ENCODE peak calls at places on chromosomes 2 and 18, in four cellular contexts. H is H1, N is GM12878, E is K562. T is an unnamed sample. For H3K4me1, the result is how much of the 10 kb centered on the place peaks cover.

GRCh38 chr2:20989404-20989803 is 54.5 kb downstream of the APOB start:
- DNase-seq in N (no peak), E (no peak), H (no peak), T (no peak)

GRCh38 chr18:37170984-37171383 is 342.1 kb downstream of the KIAA1328 start:
- DNase-seq in E (no peak), H (no peak), N (no peak), T (no peak)

GRCh38 chr2:221807706-221808105 is 235.6 kb upstream of the EPHA4 start:
- DNase-seq in H (no peak), N (no peak), E (no peak), T (no peak)

GRCh38 chr2:37232131-37232933 is 874 bp downstream of the NDUFAF7 start:
- DNase-seq in H (no peak), E (peak), N (no peak), T (no peak)

GRCh38 chr2:221407765-221408164 is 164.3 kb downstream of the EPHA4 start:
- DNase-seq in E (no peak), H (no peak), N (no peak), T (no peak)

GRCh38 chr2:142531375-142531774 is 346.1 kb upstream of the KYNU start:
- DNase-seq in N (no peak), H (no peak), E (peak), T (peak)

GRCh38 chr18:10557085-10557677 is 31.4 kb downstream of the NAPG start:
- DNase-seq in E (no peak), H (no peak), N (no peak), T (no peak)

GRCh38 chr2:85706604-85707296 is 12.6 kb downstream of the GNLY start:
- DNase-seq in E (no peak), N (no peak), H (no peak), T (no peak)

GRCh38 chr2:84970956-84971798 is at the start of gene KCMF1:
- DNase-seq in H (peak), N (no peak), E (peak), T (no peak)

GRCh38 chr2:98027535-98027934 is 31.8 kb upstream of the TMEM131 start:
- DNase-seq in E (no peak), H (peak), N (peak), T (no peak)

GRCh38 chr2:65742977-65743376 is 310.6 kb upstream of the SPRED2 start:
- DNase-seq in E (peak), H (no peak), N (no peak), T (no peak)
- TF ChIP-seq YY1 in E (no peak), H (no peak), N (no peak), T (no peak)

DNA sequence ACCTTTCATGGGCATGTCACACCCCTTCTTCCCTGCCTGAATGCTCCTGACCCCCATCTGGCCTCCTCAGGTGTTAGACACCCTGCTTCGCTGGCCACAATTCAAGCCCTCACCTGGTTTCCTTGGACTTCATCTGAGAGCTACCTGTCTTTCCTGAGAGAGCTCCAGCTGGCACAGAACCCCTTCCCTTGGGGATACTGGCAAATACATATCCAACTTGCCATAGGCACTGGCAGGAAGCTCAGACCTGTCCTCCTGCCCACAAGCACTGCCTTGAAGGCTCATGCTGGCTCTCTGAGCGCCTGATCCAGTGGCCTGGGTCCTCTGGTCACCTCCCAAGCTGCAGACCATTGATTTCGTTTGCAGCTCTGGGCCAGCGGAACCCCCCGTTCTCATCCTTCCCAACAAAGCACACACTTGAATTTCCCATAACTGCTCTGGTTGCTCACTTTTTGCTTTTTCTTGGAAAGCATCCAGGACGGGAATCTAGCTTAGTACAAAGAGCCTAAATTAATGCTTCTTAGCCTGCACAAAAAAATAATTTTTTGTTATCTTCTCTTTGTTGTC is 74.2 kb upstream of the MAP4K3 start:
- DNase-seq in E (peak), H (no peak), N (no peak), T (no peak)
- H3K4me1 ChIP-seq in E (under half), H (under half), N (under half), T (under half)

GRCh38 chr18:27428716-27429475 is 243.8 kb upstream of the CHST9 start:
- DNase-seq in H (no peak), E (no peak), N (no peak), T (no peak)

GRCh38 chr18:27430595-27430994 is 245.5 kb upstream of the CHST9 start:
- DNase-seq in H (no peak), N (no peak), E (no peak), T (no peak)

GRCh38 chr18:27423581-27423980 is 238.5 kb upstream of the CHST9 start:
- DNase-seq in E (no peak), N (no peak), H (no peak), T (no peak)

DNA sequence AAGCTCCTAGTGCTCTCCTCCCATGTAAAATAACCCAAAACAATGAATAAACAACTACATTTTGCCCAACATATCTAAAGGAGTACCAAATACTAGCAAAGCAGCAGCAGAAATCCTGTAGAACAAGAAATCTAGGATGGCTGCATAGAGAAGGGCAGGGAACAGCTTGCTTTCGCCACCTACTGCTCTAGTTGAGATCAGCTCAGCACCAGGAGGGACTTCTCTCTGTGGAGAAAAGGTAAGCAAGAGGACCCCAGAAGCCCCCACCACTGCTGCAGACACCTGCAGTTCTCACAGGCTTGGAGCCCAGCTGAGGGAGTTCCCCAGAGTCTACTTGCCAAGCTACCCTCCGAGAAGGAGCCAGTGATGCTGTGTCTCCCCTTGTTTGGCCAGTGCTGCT is 243.0 kb upstream of the CHST9 start:
- DNase-seq in H (no peak), E (no peak), N (no peak), T (no peak)
- TF ChIP-seq YY1 in H (no peak), E (no peak), N (no peak), T (no peak)

GRCh38 chr2:102025583-102026267 is 34.0 kb downstream of the IL1R2 start:
- DNase-seq in H (no peak), E (no peak), N (peak), T (no peak)
- H3K4me1 ChIP-seq in H (under half), E (under half), N (under half), T (under half)

GRCh38 chr2:169302364-169302763 is 60.0 kb downstream of the LRP2 start:
- DNase-seq in N (no peak), H (no peak), E (no peak), T (no peak)

GRCh38 chr2:169298007-169298406 is 64.3 kb downstream of the LRP2 start:
- DNase-seq in N (no peak), H (no peak), E (no peak), T (no peak)

GRCh38 chr2:169300617-169301530 is 61.5 kb downstream of the LRP2 start:
- DNase-seq in E (no peak), H (no peak), N (no peak), T (no peak)

GRCh38 chr2:169303579-169304285 is 58.6 kb downstream of the LRP2 start:
- DNase-seq in E (no peak), N (no peak), H (no peak), T (no peak)

DNA sequence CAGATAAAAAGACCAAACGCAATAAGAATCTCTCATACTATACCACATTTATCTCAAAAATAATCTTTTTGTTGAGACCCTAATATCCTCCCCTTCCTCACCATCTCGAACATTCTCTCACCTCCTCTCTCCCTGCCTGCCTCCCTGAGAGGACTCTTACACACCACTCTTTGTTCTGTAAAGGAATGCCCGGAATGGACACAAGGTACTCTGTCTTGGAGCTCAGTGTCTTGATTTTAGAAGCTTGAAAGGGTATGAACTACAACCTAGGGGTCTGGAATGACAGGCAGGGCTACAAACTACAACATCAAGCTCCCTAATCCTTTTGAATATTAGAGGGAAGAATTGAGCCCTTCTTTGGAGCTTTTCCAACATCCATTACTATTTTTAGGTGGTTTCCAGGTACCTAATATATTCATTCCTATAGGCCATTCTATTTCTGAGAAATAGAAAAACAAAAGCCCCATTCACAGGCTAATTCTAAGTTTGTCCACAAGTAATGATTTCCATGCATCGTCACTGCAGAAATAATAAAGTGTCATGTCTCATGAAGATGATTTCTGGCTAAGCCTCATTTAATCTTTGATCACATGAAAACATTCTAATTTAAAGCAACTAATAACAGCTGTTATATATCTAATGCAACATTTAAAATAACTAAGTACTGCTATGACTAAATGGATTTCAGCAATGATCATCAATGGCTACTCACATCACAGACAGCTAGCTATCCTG is 60.6 kb downstream of the LRP2 start:
- DNase-seq in E (no peak), N (no peak), H (no peak), T (no peak)
- TF ChIP-seq YY1 in E (no peak), N (no peak), H (no peak), T (no peak)

DNA sequence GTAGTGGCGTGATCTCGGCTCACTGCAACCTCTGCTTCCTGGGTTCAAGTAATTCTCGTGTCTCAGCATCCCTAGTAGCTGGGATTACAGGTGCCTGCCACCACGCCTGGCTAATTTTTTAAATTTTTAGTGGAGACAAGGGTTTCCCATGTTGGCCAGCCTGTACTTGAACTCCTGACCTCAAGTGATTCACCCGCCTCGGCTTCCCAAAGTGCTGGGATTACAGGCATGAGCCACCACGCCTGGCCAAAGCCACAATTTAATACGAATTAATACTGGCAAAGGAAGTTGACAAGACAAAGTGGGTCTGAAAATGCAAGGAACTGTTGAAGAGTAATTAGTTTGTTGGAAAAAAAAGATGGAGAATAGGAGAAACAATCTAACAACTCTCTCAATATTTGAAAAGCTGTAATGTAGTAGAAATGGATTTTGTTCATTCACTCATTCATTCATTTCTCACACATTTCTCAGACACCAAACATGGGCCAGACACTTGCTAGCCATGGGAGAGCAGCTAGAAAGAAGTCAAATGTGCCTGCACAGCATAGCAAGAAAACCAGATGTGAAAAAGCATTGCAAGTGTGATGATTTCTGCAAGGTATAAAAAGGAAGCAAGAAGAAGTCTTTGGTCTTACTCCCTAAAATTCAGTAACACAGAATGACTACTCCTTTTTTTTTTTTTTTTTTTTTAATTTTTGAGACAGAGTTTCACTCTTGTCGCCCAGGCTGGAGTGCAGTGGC is 39.4 kb upstream of the ATL2 start:
- DNase-seq in E (no peak), H (no peak), N (no peak), T (no peak)
- H3K4me1 ChIP-seq in E (under half), H (under half), N (under half), T (under half)

GRCh38 chr2:127405252-127405605 is 13.0 kb upstream of the PROC start:
- DNase-seq in N (no peak), E (no peak), H (no peak), T (no peak)
- TF ChIP-seq YY1 in N (no peak), E (no peak), H (no peak), T (no peak)

GRCh38 chr2:102052367-102052764 is 60.6 kb downstream of the IL1R2 start:
- DNase-seq in H (no peak), E (no peak), N (no peak), T (no peak)

GRCh38 chr2:102051659-102052366 is 60.1 kb downstream of the IL1R2 start:
- DNase-seq in N (no peak), E (no peak), H (no peak), T (no peak)

GRCh38 chr2:102055346-102055975 is 63.7 kb downstream of the IL1R2 start:
- DNase-seq in N (no peak), E (no peak), H (no peak), T (no peak)

GRCh38 chr2:102050854-102051391 is 59.2 kb downstream of the IL1R2 start:
- DNase-seq in H (no peak), N (no peak), E (peak), T (no peak)

GRCh38 chr2:102053096-102053495 is 61.3 kb downstream of the IL1R2 start:
- DNase-seq in N (no peak), E (no peak), H (no peak), T (no peak)
- H3K4me1 ChIP-seq in N (under half), E (under half), H (under half), T (under half)

DNA sequence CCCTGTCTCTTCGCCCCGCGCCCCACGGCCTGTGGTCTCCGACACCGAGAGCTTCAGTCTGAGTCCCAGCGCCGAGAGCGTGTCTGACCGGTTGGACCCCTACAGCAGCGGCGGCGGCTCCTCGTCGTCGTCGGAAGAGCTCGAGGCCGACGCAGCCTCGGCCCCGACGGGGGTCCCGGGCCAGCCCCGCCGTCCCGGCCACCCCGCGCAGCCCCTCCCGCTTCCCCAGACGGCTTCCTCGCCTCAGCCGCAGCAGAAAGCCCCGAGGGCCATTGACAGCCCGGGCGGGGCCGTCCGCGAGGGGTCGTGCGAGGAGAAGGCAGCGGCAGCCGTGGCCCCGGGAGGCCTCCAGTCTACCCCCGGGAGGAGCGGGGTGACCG is 1.3 kb downstream of the PHLPP1 start:
- DNase-seq in H (peak), N (no peak), E (peak), T (no peak)
- TF ChIP-seq YY1 in H (no peak), N (peak), E (no peak), T (no peak)

GRCh38 chr2:239395524-239395923 is 5.3 kb downstream of the HDAC4 start:
- DNase-seq in H (no peak), N (no peak), E (no peak), T (no peak)

GRCh38 chr2:239398536-239398935 is 2.3 kb downstream of the HDAC4 start:
- DNase-seq in N (no peak), E (no peak), H (no peak), T (no peak)

GRCh38 chr2:239397856-239398470 is 2.9 kb downstream of the HDAC4 start:
- DNase-seq in N (no peak), H (no peak), E (no peak), T (no peak)

GRCh38 chr2:239394978-239395377 is 5.8 kb downstream of the HDAC4 start:
- DNase-seq in N (no peak), E (no peak), H (no peak), T (no peak)

GRCh38 chr2:239396881-239397681 is 3.7 kb downstream of the HDAC4 start:
- DNase-seq in H (no peak), N (no peak), E (peak), T (no peak)
- H3K4me1 ChIP-seq in H (under half), N (under half), E (under half), T (under half)

T was measured in HCT116.